ENCODE peak calls at places on chromosomes 16 and 17, in five cellular contexts. X, P, O, Q and R are unnamed samples.

GRCh38 chr16:85652431-85653221 is 36.1 kb downstream of the GINS2 start:
- DNase-seq in P (no peak), X (no peak), O (no peak), Q (peak), R (peak)

GRCh38 chr16:66289051-66289680 is 77.3 kb upstream of the CDH5 start:
- DNase-seq in Q (no peak), P (no peak), O (no peak), X (no peak), R (no peak)

GRCh38 chr17:57235124-57235523 is 21.2 kb upstream of the MSI2 start:
- DNase-seq in X (no peak), Q (no peak), O (no peak), P (no peak), R (no peak)

GRCh38 chr17:5921919-5922318 is 148.3 kb upstream of the WSCD1 start:
- DNase-seq in Q (no peak), O (no peak), P (no peak), X (no peak), R (no peak)

GRCh38 chr16:80167657-80168056 is 373.1 kb upstream of the DYNLRB2 start:
- DNase-seq in Q (no peak), O (no peak), X (no peak), P (no peak), R (no peak)

GRCh38 chr16:21989141-21989540 is 11.8 kb downstream of the PDZD9 start:
- DNase-seq in P (no peak), X (no peak), Q (no peak), O (no peak), R (no peak)

GRCh38 chr17:2794116-2794803 is 2.0 kb upstream of the RAP1GAP2 start:
- DNase-seq in P (no peak), O (no peak), X (no peak), Q (no peak), R (no peak)

GRCh38 chr16:71384073-71384724 is 25.7 kb downstream of the CALB2 start:
- DNase-seq in Q (no peak), O (no peak), P (no peak), X (no peak), R (no peak)

GRCh38 chr16:57888128-57888527 is 82.8 kb downstream of the CNGB1 start:
- DNase-seq in X (no peak), O (no peak), Q (no peak), P (no peak), R (no peak)

GRCh38 chr17:63696381-63696961 is 3.5 kb downstream of the LIMD2 start:
- DNase-seq in P (peak), Q (no peak), O (peak), X (peak), R (peak)

GRCh38 chr17:45718791-45719190 is 65.3 kb upstream of the CRHR1 start:
- DNase-seq in Q (no peak), P (no peak), O (no peak), X (no peak), R (no peak)

GRCh38 chr17:45722161-45722560 is 62.0 kb upstream of the CRHR1 start:
- DNase-seq in P (no peak), Q (no peak), X (no peak), O (peak), R (no peak)

GRCh38 chr17:45720386-45720785 is 63.7 kb upstream of the CRHR1 start:
- DNase-seq in Q (no peak), O (no peak), P (no peak), X (no peak), R (no peak)

GRCh38 chr17:45715787-45716186 is 68.3 kb upstream of the CRHR1 start:
- DNase-seq in O (no peak), Q (no peak), P (no peak), X (no peak), R (no peak)

GRCh38 chr17:45719335-45720071 is 64.6 kb upstream of the CRHR1 start:
- DNase-seq in O (peak), X (no peak), Q (no peak), P (no peak), R (no peak)
- TF ChIP-seq CTCF in O (no peak), X (no peak), Q (no peak), P (no peak), R (peak)

GRCh38 chr17:76452646-76453430 is at the start of gene UBE2O:
- DNase-seq in O (peak), P (peak), Q (peak), X (peak), R (peak)
- TF ChIP-seq CTCF in O (no peak), P (peak), Q (peak), X (peak), R (peak)

GRCh38 chr16:17519556-17519955 is 48.8 kb upstream of the XYLT1 start:
- DNase-seq in O (no peak), P (no peak), Q (no peak), X (no peak), R (no peak)

GRCh38 chr16:17518441-17518840 is 47.7 kb upstream of the XYLT1 start:
- DNase-seq in X (no peak), Q (no peak), P (no peak), O (no peak), R (no peak)

GRCh38 chr16:17519041-17519440 is 48.3 kb upstream of the XYLT1 start:
- DNase-seq in P (no peak), X (no peak), O (no peak), Q (no peak), R (no peak)

GRCh38 chr16:17515421-17516210 is 44.9 kb upstream of the XYLT1 start:
- DNase-seq in Q (no peak), O (no peak), P (no peak), X (no peak), R (no peak)

GRCh38 chr16:17520567-17520966 is 49.8 kb upstream of the XYLT1 start:
- DNase-seq in P (no peak), O (no peak), X (no peak), Q (no peak), R (no peak)
- TF ChIP-seq CTCF in P (no peak), O (no peak), X (no peak), Q (no peak), R (no peak)

GRCh38 chr17:82527893-82528292 is 8.4 kb downstream of the FOXK2 start:
- DNase-seq in X (no peak), O (no peak), Q (no peak), P (no peak), R (no peak)

GRCh38 chr17:82525712-82526111 is 6.2 kb downstream of the FOXK2 start:
- DNase-seq in P (no peak), Q (no peak), X (no peak), O (no peak), R (no peak)

GRCh38 chr17:82529914-82530300 is 10.4 kb downstream of the FOXK2 start:
- DNase-seq in O (no peak), X (no peak), Q (no peak), P (no peak), R (no peak)

GRCh38 chr17:82531431-82531881 is 11.9 kb downstream of the FOXK2 start:
- DNase-seq in X (no peak), Q (no peak), O (no peak), P (no peak), R (no peak)

DNA sequence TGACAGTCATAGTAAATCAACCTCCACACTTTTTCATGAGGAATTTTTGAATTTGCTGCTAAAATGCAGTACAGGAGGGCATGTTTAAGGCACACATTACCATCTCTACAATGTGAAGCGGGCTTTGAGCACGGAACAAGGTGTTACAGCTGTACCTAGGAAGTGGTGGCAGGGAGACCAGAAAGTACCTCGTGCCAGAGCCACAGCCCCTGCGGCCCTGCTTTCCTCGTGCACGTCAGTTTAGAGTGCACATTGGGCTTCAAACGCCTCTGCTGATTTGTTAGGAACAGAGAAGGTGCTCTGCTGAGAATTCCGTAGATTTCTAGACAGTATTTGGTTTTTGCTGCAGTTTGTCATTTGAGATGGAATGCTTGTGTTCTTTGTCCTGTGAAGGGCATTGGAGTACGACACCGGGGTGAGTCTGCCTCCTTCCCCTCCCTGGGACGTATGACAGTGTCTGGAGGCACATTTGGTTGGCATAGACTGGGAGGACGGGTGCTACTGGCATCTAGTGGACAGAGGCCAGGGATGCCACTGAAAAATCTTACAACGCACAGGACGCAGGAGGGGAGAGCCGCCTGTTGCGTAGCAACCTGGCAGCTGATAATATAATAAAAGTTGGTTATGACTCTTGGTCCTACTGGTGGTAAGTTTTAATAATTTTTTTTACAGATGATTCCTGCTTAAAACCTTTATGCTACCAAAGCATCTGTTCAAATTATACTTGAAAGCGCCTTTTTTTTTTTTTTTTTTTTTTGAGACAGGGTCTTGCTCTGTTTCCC is 9.1 kb downstream of the FOXK2 start:
- DNase-seq in P (no peak), O (no peak), X (no peak), Q (peak), R (peak)
- TF ChIP-seq CTCF in P (no peak), O (no peak), X (no peak), Q (peak), R (no peak)

GRCh38 chr16:2270070-2270462 is 2.1 kb upstream of the RNPS1 start:
- DNase-seq in O (no peak), P (no peak), X (no peak), Q (no peak), R (no peak)
- TF ChIP-seq CTCF in O (no peak), P (no peak), X (no peak), Q (no peak), R (no peak)

DNA sequence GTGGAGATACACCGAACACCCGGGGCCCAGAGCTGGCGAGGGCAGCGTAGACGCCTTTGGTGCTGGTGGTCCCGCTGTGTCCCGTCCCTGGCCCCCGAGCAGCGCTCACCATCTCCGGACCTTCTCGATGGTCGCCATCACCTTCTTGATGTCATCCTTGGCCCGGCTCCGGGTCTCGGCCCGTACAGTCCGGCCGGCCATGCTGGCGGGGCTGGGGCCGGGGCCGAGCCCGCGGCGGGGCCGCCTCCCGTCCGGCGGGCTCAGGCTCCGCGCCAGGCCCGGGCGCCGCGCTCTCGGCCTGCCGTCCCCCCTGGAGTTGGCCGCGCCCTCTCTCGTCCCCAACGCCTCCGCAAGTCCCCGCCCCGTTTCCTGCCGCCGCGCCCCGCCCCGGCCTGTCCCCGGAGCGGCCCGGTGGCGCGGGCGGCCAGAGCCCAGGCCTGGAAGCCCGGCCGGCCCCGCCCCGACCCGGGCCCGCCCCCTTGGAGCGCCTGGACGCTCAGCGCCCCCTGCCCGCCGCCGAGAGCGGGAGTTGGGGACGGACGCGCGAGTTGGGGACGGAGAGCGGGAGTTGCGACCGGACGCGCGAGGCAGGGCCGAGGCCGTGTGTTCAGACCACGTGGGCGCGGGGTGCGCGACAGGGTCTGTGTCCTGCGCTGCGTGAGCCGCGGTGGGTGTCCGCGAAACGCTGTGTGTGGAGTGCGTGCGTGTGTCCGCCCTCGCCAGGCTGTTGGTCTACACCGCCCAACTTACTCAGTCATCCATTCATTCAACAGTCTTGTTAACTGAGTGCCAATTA is at the start of gene BCL7C:
- DNase-seq in P (peak), X (peak), O (peak), Q (peak), R (peak)
- TF ChIP-seq CTCF in P (peak), X (peak), O (no peak), Q (peak), R (no peak)

GRCh38 chr16:83356266-83356665 is 451.5 kb upstream of the HSBP1 start:
- DNase-seq in O (peak), Q (no peak), P (peak), X (peak), R (peak)
- TF ChIP-seq CTCF in O (peak), Q (peak), P (peak), X (peak), R (peak)

GRCh38 chr17:61507667-61508066 is 55.4 kb downstream of the TBX4 start:
- DNase-seq in O (no peak), X (no peak), Q (no peak), P (no peak), R (no peak)
- TF ChIP-seq CTCF in O (no peak), X (no peak), Q (no peak), P (no peak), R (no peak)